ENCODE peak calls at places on chromosomes 2 and 18, in nine cellular contexts. One of them, this sample, is unnamed.

GRCh38 chr2:54858021-54858681 is 134.7 kb downstream of the EML6 start:
- DNase-seq in LNCaP clone FGC: no peak
- DNase-seq in Caco-2: no peak
- DNase-seq in GM10248: no peak
- DNase-seq in cardiac muscle cell: peak; percentile 38
- DNase-seq in astrocyte of the cerebellum: peak; percentile 20
- DNase-seq in AG04449: no peak
- DNase-seq in RWPE1: no peak
- DNase-seq in OCI-LY7: no peak
- DNase-seq in this sample: no peak

GRCh38 chr2:33477473-33478468 is 1.3 kb downstream of the RASGRP3 start:
- DNase-seq in OCI-LY7: peak; percentile 42
- DNase-seq in astrocyte of the cerebellum: no peak
- DNase-seq in RWPE1: no peak
- DNase-seq in cardiac muscle cell: no peak
- DNase-seq in LNCaP clone FGC: no peak
- DNase-seq in GM10248: peak; percentile 65
- DNase-seq in AG04449: no peak
- DNase-seq in Caco-2: no peak
- DNase-seq in this sample: no peak

GRCh38 chr2:9255416-9255815 is 48.8 kb downstream of the ASAP2 start:
- DNase-seq in AG04449: no peak
- DNase-seq in RWPE1: no peak
- DNase-seq in Caco-2: no peak
- DNase-seq in LNCaP clone FGC: no peak
- DNase-seq in cardiac muscle cell: no peak
- DNase-seq in astrocyte of the cerebellum: no peak
- DNase-seq in GM10248: no peak
- DNase-seq in OCI-LY7: no peak
- DNase-seq in this sample: no peak

GRCh38 chr2:1553671-1554295 is 140.5 kb downstream of the TPO start:
- DNase-seq in Caco-2: peak; percentile 67
- DNase-seq in LNCaP clone FGC: no peak
- DNase-seq in astrocyte of the cerebellum: peak; percentile 32
- DNase-seq in cardiac muscle cell: peak; percentile 70
- DNase-seq in RWPE1: peak; percentile 28
- DNase-seq in GM10248: no peak
- DNase-seq in AG04449: peak; percentile 51
- DNase-seq in OCI-LY7: no peak
- DNase-seq in this sample: no peak

GRCh38 chr18:22432672-22433137 is 15.0 kb upstream of the CTAGE1 start:
- DNase-seq in GM10248: no peak
- DNase-seq in OCI-LY7: no peak
- DNase-seq in AG04449: peak; percentile 33
- DNase-seq in astrocyte of the cerebellum: peak; percentile 68
- DNase-seq in Caco-2: no peak
- DNase-seq in RWPE1: peak; percentile 92
- DNase-seq in cardiac muscle cell: peak; percentile 97
- DNase-seq in LNCaP clone FGC: peak; percentile 33
- DNase-seq in this sample: no peak

GRCh38 chr2:199738723-199739412 is 112.1 kb downstream of the FTCDNL1 start:
- DNase-seq in astrocyte of the cerebellum: no peak
- DNase-seq in OCI-LY7: no peak
- DNase-seq in cardiac muscle cell: peak; percentile 82
- DNase-seq in AG04449: peak; percentile 7
- DNase-seq in LNCaP clone FGC: no peak
- DNase-seq in RWPE1: peak; percentile 12
- DNase-seq in GM10248: no peak
- DNase-seq in Caco-2: no peak
- DNase-seq in this sample: no peak

GRCh38 chr2:95379616-95379925 is 22.9 kb upstream of the FAHD2A start:
- DNase-seq in RWPE1: no peak
- DNase-seq in LNCaP clone FGC: no peak
- DNase-seq in OCI-LY7: peak; percentile 44
- DNase-seq in astrocyte of the cerebellum: no peak
- DNase-seq in GM10248: no peak
- DNase-seq in Caco-2: no peak
- DNase-seq in cardiac muscle cell: no peak
- DNase-seq in AG04449: no peak
- DNase-seq in this sample: no peak

GRCh38 chr2:129741623-129742022 is 237.8 kb upstream of the RAB6C start:
- DNase-seq in OCI-LY7: no peak
- DNase-seq in LNCaP clone FGC: no peak
- DNase-seq in GM10248: no peak
- DNase-seq in RWPE1: no peak
- DNase-seq in astrocyte of the cerebellum: no peak
- DNase-seq in Caco-2: no peak
- DNase-seq in AG04449: no peak
- DNase-seq in cardiac muscle cell: no peak
- DNase-seq in this sample: no peak

GRCh38 chr2:174007010-174007409 is 41.8 kb upstream of the SP3 start:
- DNase-seq in OCI-LY7: no peak
- DNase-seq in RWPE1: no peak
- DNase-seq in AG04449: no peak
- DNase-seq in cardiac muscle cell: no peak
- DNase-seq in GM10248: no peak
- DNase-seq in Caco-2: no peak
- DNase-seq in astrocyte of the cerebellum: no peak
- DNase-seq in LNCaP clone FGC: no peak
- DNase-seq in this sample: no peak

GRCh38 chr2:135845997-135846396 is 9.0 kb upstream of the LCT start:
- DNase-seq in cardiac muscle cell: no peak
- DNase-seq in LNCaP clone FGC: no peak
- DNase-seq in astrocyte of the cerebellum: no peak
- DNase-seq in RWPE1: no peak
- DNase-seq in GM10248: no peak
- DNase-seq in Caco-2: no peak
- DNase-seq in OCI-LY7: no peak
- DNase-seq in AG04449: no peak
- DNase-seq in this sample: no peak

GRCh38 chr2:46999857-47000678 is 84.5 kb upstream of the MCFD2 start:
- DNase-seq in OCI-LY7: no peak
- DNase-seq in LNCaP clone FGC: no peak
- DNase-seq in cardiac muscle cell: no peak
- DNase-seq in AG04449: no peak
- DNase-seq in RWPE1: no peak
- DNase-seq in Caco-2: no peak
- DNase-seq in GM10248: no peak
- DNase-seq in astrocyte of the cerebellum: no peak
- DNase-seq in this sample: no peak

DNA sequence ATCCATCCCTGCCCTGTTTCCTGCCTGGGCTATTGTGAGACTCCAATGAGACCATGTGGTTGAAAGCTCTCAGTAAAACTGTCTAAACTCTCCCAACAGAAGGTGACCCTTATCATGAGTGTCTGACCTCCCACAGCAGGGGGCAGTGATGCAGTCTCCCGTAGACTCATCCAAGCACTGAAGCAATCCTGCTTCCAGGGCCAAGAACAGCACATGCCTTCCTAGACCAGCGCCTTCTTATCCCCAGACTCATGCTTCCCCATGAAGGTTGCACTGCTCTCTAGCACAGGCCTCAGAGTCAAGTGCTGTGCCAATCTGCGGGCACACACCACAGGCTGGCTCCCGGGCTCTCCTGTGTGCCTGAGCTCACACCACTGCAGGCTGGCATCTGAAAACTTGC is 112.3 kb downstream of the TNS1 start:
- DNase-seq in cardiac muscle cell: peak; percentile 94
- DNase-seq in OCI-LY7: no peak
- DNase-seq in LNCaP clone FGC: no peak
- DNase-seq in GM10248: no peak
- DNase-seq in astrocyte of the cerebellum: peak; percentile 85
- DNase-seq in RWPE1: no peak
- DNase-seq in AG04449: peak; percentile 61
- DNase-seq in Caco-2: no peak
- DNase-seq in this sample: peak; percentile 56
- TF ChIP-seq CTCF in cardiac muscle cell: peak; percentile 61
- TF ChIP-seq CTCF in OCI-LY7: no peak
- TF ChIP-seq CTCF in LNCaP clone FGC: peak; percentile 27
- TF ChIP-seq CTCF in GM10248: no peak
- TF ChIP-seq CTCF in astrocyte of the cerebellum: no peak
- TF ChIP-seq CTCF in RWPE1: no peak
- TF ChIP-seq CTCF in AG04449: peak; percentile 40
- TF ChIP-seq CTCF in Caco-2: peak; percentile 47
- TF ChIP-seq CTCF in this sample: peak; percentile 30

GRCh38 chr2:43219383-43220228 is 6.8 kb downstream of the ZFP36L2 start:
- DNase-seq in RWPE1: peak; percentile 76
- DNase-seq in GM10248: peak; percentile 84
- DNase-seq in astrocyte of the cerebellum: no peak
- DNase-seq in LNCaP clone FGC: peak; percentile 39
- DNase-seq in cardiac muscle cell: peak; percentile 86
- DNase-seq in AG04449: no peak
- DNase-seq in Caco-2: peak; percentile 92
- DNase-seq in OCI-LY7: peak; percentile 94
- DNase-seq in this sample: peak; percentile 68

GRCh38 chr2:43218550-43219382 is 7.6 kb downstream of the ZFP36L2 start:
- DNase-seq in GM10248: no peak
- DNase-seq in OCI-LY7: peak; percentile 90
- DNase-seq in astrocyte of the cerebellum: no peak
- DNase-seq in cardiac muscle cell: peak; percentile 12
- DNase-seq in AG04449: no peak
- DNase-seq in LNCaP clone FGC: no peak
- DNase-seq in Caco-2: peak; percentile 76
- DNase-seq in RWPE1: no peak
- DNase-seq in this sample: no peak

GRCh38 chr2:43216629-43217028 is 9.8 kb downstream of the ZFP36L2 start:
- DNase-seq in OCI-LY7: no peak
- DNase-seq in cardiac muscle cell: no peak
- DNase-seq in RWPE1: no peak
- DNase-seq in AG04449: no peak
- DNase-seq in astrocyte of the cerebellum: no peak
- DNase-seq in Caco-2: no peak
- DNase-seq in GM10248: no peak
- DNase-seq in LNCaP clone FGC: no peak
- DNase-seq in this sample: no peak

GRCh38 chr2:43217228-43218220 is 8.9 kb downstream of the ZFP36L2 start:
- DNase-seq in RWPE1: no peak
- DNase-seq in astrocyte of the cerebellum: no peak
- DNase-seq in cardiac muscle cell: no peak
- DNase-seq in AG04449: no peak
- DNase-seq in OCI-LY7: peak; percentile 56
- DNase-seq in Caco-2: no peak
- DNase-seq in GM10248: no peak
- DNase-seq in LNCaP clone FGC: no peak
- DNase-seq in this sample: peak; percentile 61

GRCh38 chr2:43218221-43218549 is 8.2 kb downstream of the ZFP36L2 start:
- DNase-seq in cardiac muscle cell: no peak
- DNase-seq in astrocyte of the cerebellum: no peak
- DNase-seq in Caco-2: no peak
- DNase-seq in LNCaP clone FGC: no peak
- DNase-seq in RWPE1: no peak
- DNase-seq in OCI-LY7: no peak
- DNase-seq in AG04449: no peak
- DNase-seq in GM10248: no peak
- DNase-seq in this sample: no peak
- TF ChIP-seq CTCF in cardiac muscle cell: no peak
- TF ChIP-seq CTCF in astrocyte of the cerebellum: no peak
- TF ChIP-seq CTCF in Caco-2: no peak
- TF ChIP-seq CTCF in LNCaP clone FGC: no peak
- TF ChIP-seq CTCF in RWPE1: no peak
- TF ChIP-seq CTCF in OCI-LY7: no peak
- TF ChIP-seq CTCF in AG04449: no peak
- TF ChIP-seq CTCF in GM10248: no peak
- TF ChIP-seq CTCF in this sample: no peak

GRCh38 chr18:25669741-25670140 is 317.8 kb upstream of the ZNF521 start:
- DNase-seq in OCI-LY7: no peak
- DNase-seq in astrocyte of the cerebellum: no peak
- DNase-seq in LNCaP clone FGC: no peak
- DNase-seq in AG04449: no peak
- DNase-seq in cardiac muscle cell: no peak
- DNase-seq in GM10248: no peak
- DNase-seq in RWPE1: no peak
- DNase-seq in Caco-2: no peak
- DNase-seq in this sample: no peak
- TF ChIP-seq CTCF in OCI-LY7: peak; percentile 54
- TF ChIP-seq CTCF in astrocyte of the cerebellum: no peak
- TF ChIP-seq CTCF in LNCaP clone FGC: peak; percentile 26
- TF ChIP-seq CTCF in AG04449: no peak
- TF ChIP-seq CTCF in cardiac muscle cell: no peak
- TF ChIP-seq CTCF in GM10248: no peak
- TF ChIP-seq CTCF in RWPE1: no peak
- TF ChIP-seq CTCF in Caco-2: no peak
- TF ChIP-seq CTCF in this sample: no peak

GRCh38 chr2:125512313-125512712 is 1143.6 kb upstream of the GYPC start:
- DNase-seq in astrocyte of the cerebellum: no peak
- DNase-seq in cardiac muscle cell: no peak
- DNase-seq in AG04449: no peak
- DNase-seq in RWPE1: no peak
- DNase-seq in OCI-LY7: no peak
- DNase-seq in LNCaP clone FGC: no peak
- DNase-seq in GM10248: no peak
- DNase-seq in Caco-2: no peak
- DNase-seq in this sample: no peak

DNA sequence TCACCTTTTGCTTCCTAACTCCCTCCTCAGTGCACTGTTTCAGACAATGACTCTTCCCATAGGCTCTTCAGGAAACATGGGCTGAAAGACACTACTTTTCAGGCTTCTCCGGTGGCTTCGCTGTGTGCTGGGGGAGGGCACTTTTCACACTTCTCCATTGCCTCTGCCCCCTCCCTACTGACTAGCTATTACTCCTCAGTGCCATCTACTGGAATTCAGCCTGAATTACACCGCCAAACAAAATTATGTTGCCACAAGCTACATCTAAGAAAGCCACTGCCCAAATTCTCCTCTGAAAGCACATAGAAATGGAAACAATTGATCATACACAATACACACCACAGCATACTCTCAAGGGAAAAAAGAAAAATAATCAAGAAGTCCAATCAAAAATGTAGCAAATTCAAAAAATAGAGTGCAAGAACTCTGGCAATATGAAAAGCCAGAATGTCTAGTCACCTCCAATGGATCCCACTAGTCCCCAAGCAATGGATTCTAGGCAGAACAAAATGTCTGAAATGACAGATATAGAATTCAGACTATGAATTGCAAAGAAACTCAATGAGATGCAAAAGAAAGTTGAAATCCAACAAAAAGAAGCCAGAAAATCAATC is 1139.4 kb upstream of the GYPC start:
- DNase-seq in AG04449: no peak
- DNase-seq in GM10248: peak; percentile 32
- DNase-seq in Caco-2: peak; percentile 45
- DNase-seq in LNCaP clone FGC: no peak
- DNase-seq in astrocyte of the cerebellum: no peak
- DNase-seq in RWPE1: peak; percentile 15
- DNase-seq in cardiac muscle cell: peak; percentile 3
- DNase-seq in OCI-LY7: peak; percentile 40
- DNase-seq in this sample: peak; percentile 10
- TF ChIP-seq CTCF in AG04449: no peak
- TF ChIP-seq CTCF in GM10248: peak; percentile 69
- TF ChIP-seq CTCF in Caco-2: peak; percentile 60
- TF ChIP-seq CTCF in LNCaP clone FGC: peak; percentile 72
- TF ChIP-seq CTCF in astrocyte of the cerebellum: peak; percentile 46
- TF ChIP-seq CTCF in RWPE1: peak; percentile 55
- TF ChIP-seq CTCF in cardiac muscle cell: peak; percentile 37
- TF ChIP-seq CTCF in OCI-LY7: peak; percentile 83
- TF ChIP-seq CTCF in this sample: peak; percentile 55

GRCh38 chr2:85971369-85971768 is 82.6 kb upstream of the ST3GAL5 start:
- DNase-seq in cardiac muscle cell: peak; percentile 32
- DNase-seq in GM10248: no peak
- DNase-seq in LNCaP clone FGC: no peak
- DNase-seq in AG04449: peak; percentile 21
- DNase-seq in OCI-LY7: no peak
- DNase-seq in Caco-2: no peak
- DNase-seq in astrocyte of the cerebellum: peak; percentile 15
- DNase-seq in RWPE1: no peak
- DNase-seq in this sample: no peak
- TF ChIP-seq CTCF in cardiac muscle cell: no peak
- TF ChIP-seq CTCF in GM10248: no peak
- TF ChIP-seq CTCF in LNCaP clone FGC: no peak
- TF ChIP-seq CTCF in AG04449: no peak
- TF ChIP-seq CTCF in OCI-LY7: no peak
- TF ChIP-seq CTCF in Caco-2: no peak
- TF ChIP-seq CTCF in astrocyte of the cerebellum: no peak
- TF ChIP-seq CTCF in RWPE1: no peak
- TF ChIP-seq CTCF in this sample: no peak

GRCh38 chr2:106771811-106772210 is 114.2 kb downstream of the ST6GAL2 start:
- DNase-seq in Caco-2: no peak
- DNase-seq in astrocyte of the cerebellum: no peak
- DNase-seq in AG04449: no peak
- DNase-seq in GM10248: no peak
- DNase-seq in LNCaP clone FGC: no peak
- DNase-seq in cardiac muscle cell: no peak
- DNase-seq in RWPE1: no peak
- DNase-seq in OCI-LY7: no peak
- DNase-seq in this sample: no peak
- TF ChIP-seq CTCF in Caco-2: no peak
- TF ChIP-seq CTCF in astrocyte of the cerebellum: no peak
- TF ChIP-seq CTCF in AG04449: no peak
- TF ChIP-seq CTCF in GM10248: no peak
- TF ChIP-seq CTCF in LNCaP clone FGC: no peak
- TF ChIP-seq CTCF in cardiac muscle cell: no peak
- TF ChIP-seq CTCF in RWPE1: no peak
- TF ChIP-seq CTCF in OCI-LY7: no peak
- TF ChIP-seq CTCF in this sample: no peak